ENCODE peak calls at places on chromosome 7, in ten cellular contexts. B is vagina, X is cardiac muscle cell, S is glutamatergic neuron, Y is A172, I is Caco-2, A is NCI-H1417 treated with DMSO at 0.1 percent for 48 hours, N is HFF-Myc, V is lower leg skin, G is glomerular endothelial cell. H is an unnamed sample.

GRCh38 chr7:47233996-47234395 is 347.9 kb downstream of the TNS3 start:
- DNase-seq in B (no peak), S (no peak), N (no peak), X (no peak), Y (no peak), A (no peak), I (no peak), V (no peak), G (no peak), H (no peak)

GRCh38 chr7:95472521-95473160 is 13.1 kb upstream of the ASB4 start:
- DNase-seq in B (no peak), V (no peak), N (no peak), A (no peak), S (no peak), Y (peak; percentile 55), I (no peak), X (no peak), G (no peak), H (no peak)

GRCh38 chr7:139610595-139610994 is 87.1 kb downstream of the CLEC2L start:
- DNase-seq in A (no peak), G (no peak), S (no peak), B (no peak), N (no peak), V (no peak), Y (no peak), X (no peak), I (no peak), H (no peak)

GRCh38 chr7:51269911-51270310 is 46.7 kb downstream of the COBL start:
- DNase-seq in A (no peak), Y (no peak), X (no peak), V (no peak), I (no peak), S (no peak), B (peak; percentile 16), G (no peak), N (no peak), H (no peak)

GRCh38 chr7:121019018-121019417 is 30.5 kb downstream of the CPED1 start:
- DNase-seq in A (no peak), I (no peak), B (no peak), S (no peak), G (no peak), Y (peak; percentile 38), V (no peak), N (no peak), X (no peak), H (no peak)

GRCh38 chr7:157609932-157610640 is 273.3 kb downstream of the DNAJB6 start:
- DNase-seq in V (no peak), I (no peak), S (no peak), X (no peak), Y (no peak), A (no peak), N (no peak), B (no peak), G (no peak), H (no peak)

GRCh38 chr7:2626498-2627117 is 5.2 kb upstream of the TTYH3 start:
- DNase-seq in Y (no peak), S (no peak), A (no peak), B (no peak), I (no peak), V (no peak), G (peak; percentile 51), N (no peak), X (no peak), H (peak; percentile 62)

GRCh38 chr7:23607130-23607529 is 9.9 kb downstream of the CCDC126 start:
- DNase-seq in G (no peak), A (no peak), I (no peak), N (no peak), X (no peak), S (no peak), Y (no peak), B (no peak), V (no peak), H (no peak)

GRCh38 chr7:132311747-132312146 is 264.5 kb downstream of the PLXNA4 start:
- DNase-seq in B (no peak), S (no peak), G (no peak), N (no peak), I (no peak), A (no peak), V (no peak), X (no peak), Y (no peak), H (no peak)

GRCh38 chr7:128210590-128211570 is 30.2 kb upstream of the LEP start:
- DNase-seq in X (no peak), B (no peak), S (no peak), V (peak; percentile 67), I (no peak), A (no peak), N (no peak), G (no peak), Y (no peak), H (no peak)

GRCh38 chr7:88664630-88665233 is 94.8 kb upstream of the ZNF804B start:
- DNase-seq in S (no peak), I (no peak), V (no peak), X (no peak), G (peak; percentile 2), Y (peak; percentile 84), N (no peak), B (no peak), A (no peak), H (no peak)

GRCh38 chr7:136870799-136871487 is 2.5 kb downstream of the CHRM2 start:
- DNase-seq in X (peak; percentile 64), A (no peak), I (no peak), G (no peak), Y (no peak), N (no peak), V (no peak), S (peak; percentile 57), B (no peak), H (no peak)

GRCh38 chr7:155349601-155350331 is 52.1 kb downstream of the INSIG1 start:
- DNase-seq in G (no peak), X (no peak), S (peak; percentile 16), I (no peak), Y (no peak), A (no peak), N (no peak), B (no peak), V (no peak), H (peak; percentile 67)

GRCh38 chr7:139441961-139442360 is 41.5 kb downstream of the KLRG2 start:
- DNase-seq in X (no peak), I (no peak), A (no peak), N (no peak), S (no peak), V (no peak), Y (no peak), B (no peak), G (no peak), H (no peak)

GRCh38 chr7:39480901-39481300 is 85.3 kb upstream of the YAE1 start:
- DNase-seq in X (no peak), Y (no peak), B (no peak), V (no peak), A (no peak), I (no peak), S (no peak), G (no peak), N (no peak), H (no peak)

GRCh38 chr7:34260282-34260681 is 354.9 kb downstream of the BMPER start:
- DNase-seq in V (no peak), S (no peak), B (no peak), I (no peak), Y (peak; percentile 97), X (no peak), N (peak; percentile 71), A (no peak), G (no peak), H (no peak)

GRCh38 chr7:142557971-142558582 is 191.2 kb upstream of the PRSS1 start:
- DNase-seq in B (no peak), Y (peak; percentile 64), S (peak; percentile 76), A (no peak), G (no peak), X (peak; percentile 52), V (no peak), N (peak; percentile 77), I (peak; percentile 43), H (no peak)

GRCh38 chr7:51187941-51188340 is 128.7 kb downstream of the COBL start:
- DNase-seq in V (no peak), A (no peak), N (no peak), Y (no peak), G (no peak), X (peak; percentile 72), I (peak; percentile 56), B (no peak), S (peak; percentile 86), H (no peak)

GRCh38 chr7:142614116-142614515 is 135.2 kb upstream of the PRSS1 start:
- DNase-seq in Y (peak; percentile 50), I (no peak), V (no peak), B (no peak), X (no peak), G (no peak), S (no peak), N (no peak), A (no peak), H (no peak)

GRCh38 chr7:93310346-93310745 is 78.2 kb downstream of the VPS50 start:
- DNase-seq in G (no peak), V (no peak), X (no peak), N (no peak), S (no peak), A (no peak), B (no peak), I (no peak), Y (peak; percentile 46), H (no peak)

GRCh38 chr7:122412441-122412840 is 107.9 kb upstream of the FEZF1 start:
- DNase-seq in G (no peak), X (no peak), Y (no peak), N (no peak), V (no peak), I (no peak), B (no peak), A (no peak), S (no peak), H (no peak)

GRCh38 chr7:86825264-86825663 is 181.6 kb downstream of the GRM3 start:
- DNase-seq in S (no peak), X (no peak), N (no peak), A (no peak), V (no peak), I (no peak), Y (no peak), G (no peak), B (no peak), H (no peak)

GRCh38 chr7:44281811-44282600 is 43.4 kb downstream of the CAMK2B start:
- DNase-seq in X (no peak), N (no peak), G (no peak), A (no peak), V (peak; percentile 76), I (no peak), Y (no peak), S (peak; percentile 30), B (no peak), H (peak; percentile 55)

GRCh38 chr7:38681882-38682281 is 50.7 kb upstream of the AMPH start:
- DNase-seq in V (no peak), S (no peak), A (peak; percentile 87), G (no peak), N (no peak), B (no peak), Y (no peak), X (no peak), I (no peak), H (no peak)

GRCh38 chr7:124255041-124255667 is 222.3 kb upstream of the TMEM229A start:
- DNase-seq in N (no peak), I (no peak), S (no peak), B (no peak), V (no peak), X (peak; percentile 37), A (no peak), G (no peak), Y (no peak), H (no peak)

GRCh38 chr7:123748171-123748733 is 551 bp downstream of the WASL start:
- DNase-seq in A (no peak), G (no peak), Y (peak; percentile 19), I (peak; percentile 69), X (peak; percentile 47), N (no peak), B (no peak), S (peak; percentile 64), V (peak; percentile 87), H (peak; percentile 80)

GRCh38 chr7:118281196-118281595 is 56.7 kb downstream of the ANKRD7 start:
- DNase-seq in N (no peak), Y (peak; percentile 14), I (no peak), S (no peak), G (no peak), X (no peak), A (no peak), V (no peak), B (no peak), H (no peak)

GRCh38 chr7:44094365-44094764 is 9.8 kb upstream of the AEBP1 start:
- DNase-seq in S (no peak), B (no peak), G (no peak), Y (no peak), N (no peak), X (no peak), A (no peak), V (no peak), I (no peak), H (no peak)